ENCODE peak calls at places on chromosomes 7 and 10, in nine cellular contexts. C is aorta, I is PC-3, X is body of pancreas, T is heart right ventricle, B is lower lobe of right lung, N is endothelial cell of umbilical vein, O is esophagus muscularis mucosa, J is NT2/D1. W is an unnamed sample.

GRCh38 chr7:75879771-75880184 is 944 bp downstream of the RHBDD2 start:
- DNase-seq in C (no peak), I (no peak), X (no peak), T (no peak), B (no peak), N (peak; percentile 37), O (no peak), J (no peak), W (peak; percentile 78)

GRCh38 chr10:34526186-34526585 is 288.9 kb downstream of the PARD3 start:
- DNase-seq in C (no peak), I (peak; percentile 99), X (no peak), T (no peak), B (no peak), N (peak; percentile 50), O (no peak), J (no peak), W (peak; percentile 45)

GRCh38 chr10:133162178-133162909 is 2.3 kb downstream of the KNDC1 start:
- DNase-seq in C (no peak), I (no peak), X (no peak), T (no peak), B (peak; percentile 59), N (no peak), O (no peak), J (no peak), W (no peak)

GRCh38 chr7:152859781-152860191 is 100.2 kb downstream of the ACTR3B start:
- DNase-seq in C (no peak), I (peak; percentile 25), X (no peak), T (no peak), B (no peak), N (no peak), O (no peak), J (peak; percentile 23), W (peak; percentile 43)

GRCh38 chr10:9608592-9608991 is 1409.1 kb upstream of the CELF2 start:
- DNase-seq in C (no peak), I (no peak), X (no peak), T (no peak), B (no peak), N (peak; percentile 14), O (no peak), J (no peak), W (no peak)

GRCh38 chr7:152459724-152460251 is 24.0 kb upstream of the KMT2C start:
- DNase-seq in C (no peak), I (peak; percentile 33), X (peak; percentile 78), T (peak; percentile 12), B (peak; percentile 60), N (no peak), O (no peak), J (no peak), W (no peak)

GRCh38 chr7:98079891-98080653 is 26.6 kb upstream of the LMTK2 start:
- DNase-seq in C (no peak), I (no peak), X (no peak), T (no peak), B (no peak), N (no peak), O (peak; percentile 10), J (peak; percentile 11), W (peak; percentile 72)

GRCh38 chr7:111931016-111931517 is 275.1 kb downstream of the DOCK4 start:
- DNase-seq in C (no peak), I (peak; percentile 90), X (no peak), T (no peak), B (no peak), N (peak; percentile 65), O (no peak), J (peak; percentile 38), W (no peak)

GRCh38 chr7:31249671-31250070 is 90.9 kb downstream of the NEUROD6 start:
- DNase-seq in C (no peak), I (no peak), X (no peak), T (no peak), B (no peak), N (no peak), O (no peak), J (no peak), W (no peak)

GRCh38 chr10:98344589-98345038 is 70.4 kb downstream of the PYROXD2 start:
- DNase-seq in C (peak; percentile 86), I (no peak), X (peak; percentile 61), T (peak; percentile 83), B (peak; percentile 53), N (peak; percentile 86), O (peak; percentile 97), J (no peak), W (no peak)

GRCh38 chr7:11251436-11251835 is 277.8 kb downstream of the PHF14 start:
- DNase-seq in C (no peak), I (no peak), X (no peak), T (no peak), B (no peak), N (no peak), O (no peak), J (no peak), W (no peak)

GRCh38 chr7:10797157-10797556 is 176.5 kb upstream of the PHF14 start:
- DNase-seq in C (no peak), I (no peak), X (no peak), T (no peak), B (no peak), N (no peak), O (no peak), J (no peak), W (no peak)

GRCh38 chr7:95952851-95953250 is 180.5 kb downstream of the DYNC1I1 start:
- DNase-seq in C (no peak), I (peak; percentile 34), X (no peak), T (no peak), B (no peak), N (no peak), O (no peak), J (no peak), W (no peak)

GRCh38 chr7:158355456-158356065 is 232.1 kb downstream of the PTPRN2 start:
- DNase-seq in C (peak; percentile 17), I (peak; percentile 58), X (no peak), T (no peak), B (no peak), N (no peak), O (no peak), J (peak; percentile 48), W (no peak)

GRCh38 chr10:10333622-10334021 is 684.0 kb upstream of the CELF2 start:
- DNase-seq in C (no peak), I (no peak), X (no peak), T (no peak), B (no peak), N (no peak), O (no peak), J (no peak), W (no peak)

GRCh38 chr10:34172936-34173533 is 642.1 kb downstream of the PARD3 start:
- DNase-seq in C (no peak), I (peak; percentile 55), X (no peak), T (no peak), B (no peak), N (no peak), O (peak; percentile 53), J (no peak), W (no peak)

GRCh38 chr7:149209518-149210269 is 14.3 kb downstream of the ZNF282 start:
- DNase-seq in C (no peak), I (peak; percentile 77), X (peak; percentile 29), T (no peak), B (peak; percentile 46), N (peak; percentile 59), O (no peak), J (peak; percentile 67), W (peak; percentile 77)

GRCh38 chr7:149216402-149216801 is 21.1 kb downstream of the ZNF282 start:
- DNase-seq in C (no peak), I (no peak), X (no peak), T (no peak), B (no peak), N (no peak), O (no peak), J (no peak), W (no peak)

GRCh38 chr7:149217570-149217969 is 21.9 kb upstream of the ZNF212 start:
- DNase-seq in C (peak; percentile 67), I (no peak), X (no peak), T (no peak), B (no peak), N (peak; percentile 50), O (no peak), J (no peak), W (no peak)

GRCh38 chr7:149210551-149210950 is 15.2 kb downstream of the ZNF282 start:
- DNase-seq in C (no peak), I (no peak), X (no peak), T (no peak), B (no peak), N (no peak), O (no peak), J (no peak), W (no peak)

GRCh38 chr7:149214020-149214720 is 18.8 kb downstream of the ZNF282 start:
- DNase-seq in C (no peak), I (no peak), X (no peak), T (no peak), B (no peak), N (no peak), O (no peak), J (no peak), W (no peak)
- H3K36me3 ChIP-seq in C (peaks cover 17% of the 10 kb centered on the region), I (peaks cover 60% of the 10 kb centered on the region), X (no peaks in the 10 kb centered on the region), T (no peaks in the 10 kb centered on the region), B (peaks cover 100% of the 10 kb centered on the region), N (peaks cover 49% of the 10 kb centered on the region), O (peaks cover 100% of the 10 kb centered on the region), J (peaks cover 97% of the 10 kb centered on the region), W (peaks cover 74% of the 10 kb centered on the region)

GRCh38 chr7:29764227-29764626 is 42.1 kb upstream of the WIPF3 start:
- DNase-seq in C (no peak), I (peak; percentile 11), X (peak; percentile 10), T (no peak), B (no peak), N (no peak), O (no peak), J (peak; percentile 44), W (peak; percentile 7)

GRCh38 chr7:29765392-29765979 is 40.8 kb upstream of the WIPF3 start:
- DNase-seq in C (no peak), I (no peak), X (no peak), T (no peak), B (no peak), N (no peak), O (peak; percentile 68), J (no peak), W (no peak)

GRCh38 chr7:29763266-29763665 is 43.0 kb upstream of the WIPF3 start:
- DNase-seq in C (no peak), I (no peak), X (no peak), T (no peak), B (no peak), N (no peak), O (no peak), J (no peak), W (no peak)
- H3K36me3 ChIP-seq in C (no peaks in the 10 kb centered on the region), I (no peaks in the 10 kb centered on the region), X (no peaks in the 10 kb centered on the region), T (no peaks in the 10 kb centered on the region), B (no peaks in the 10 kb centered on the region), N (no peaks in the 10 kb centered on the region), O (no peaks in the 10 kb centered on the region), J (no peaks in the 10 kb centered on the region), W (no peaks in the 10 kb centered on the region)

GRCh38 chr10:110989016-110989415 is 69.6 kb downstream of the SHOC2 start:
- DNase-seq in C (no peak), I (peak; percentile 8), X (no peak), T (no peak), B (no peak), N (no peak), O (no peak), J (no peak), W (no peak)
- H3K36me3 ChIP-seq in C (no peaks in the 10 kb centered on the region), I (no peaks in the 10 kb centered on the region), X (no peaks in the 10 kb centered on the region), T (no peaks in the 10 kb centered on the region), B (no peaks in the 10 kb centered on the region), N (no peaks in the 10 kb centered on the region), O (no peaks in the 10 kb centered on the region), J (peaks cover under 1% of the 10 kb centered on the region), W (no peaks in the 10 kb centered on the region)

DNA sequence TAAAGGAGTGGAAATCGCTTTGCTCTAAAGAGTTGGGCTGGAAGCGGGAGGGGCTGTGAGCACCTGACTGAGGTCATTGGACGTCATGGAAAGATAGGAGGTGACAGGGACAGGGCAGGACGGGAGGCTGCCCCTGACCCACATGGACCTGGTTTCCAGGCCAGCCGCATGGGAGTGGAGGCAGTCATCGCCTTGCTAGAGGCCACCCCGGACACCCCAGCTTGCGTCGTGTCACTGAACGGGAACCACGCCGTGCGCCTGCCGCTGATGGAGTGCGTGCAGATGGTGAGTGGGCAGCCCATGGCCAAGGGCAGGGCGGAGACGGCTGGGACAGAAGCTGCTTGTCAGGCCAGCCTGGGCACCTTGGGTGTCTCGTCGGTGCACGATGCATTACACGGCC is 41.8 kb downstream of the PFKP start:
- DNase-seq in C (no peak), I (no peak), X (no peak), T (no peak), B (no peak), N (no peak), O (no peak), J (no peak), W (no peak)
- H3K36me3 ChIP-seq in C (no peaks in the 10 kb centered on the region), I (no peaks in the 10 kb centered on the region), X (no peaks in the 10 kb centered on the region), T (no peaks in the 10 kb centered on the region), B (peaks cover 23% of the 10 kb centered on the region), N (peaks cover 64% of the 10 kb centered on the region), O (peaks cover 64% of the 10 kb centered on the region), J (peaks cover 79% of the 10 kb centered on the region), W (peaks cover 84% of the 10 kb centered on the region)

W was measured in A673.